ENCODE peak calls at places on chromosome 14, in four cellular contexts. D is naive thymus-derived CD8-positive, alpha-beta T cell; R is activated naive CD4-positive, alpha-beta T cell treated with anti-CD3 and anti-CD28 coated beads for 36 hours; X is memory B cell. T is an unnamed sample.

GRCh38 chr14:78178971-78179370 is 8.8 kb downstream of the NRXN3 start:
- DNase-seq in D (no peak), R (no peak), X (no peak), T (no peak)

GRCh38 chr14:76769636-76770292 is 8.5 kb downstream of the VASH1 start:
- DNase-seq in X (peak; percentile 8), D (no peak), R (no peak), T (no peak)

GRCh38 chr14:103854017-103854808 is 6.8 kb upstream of the PPP1R13B start:
- DNase-seq in D (no peak), R (no peak), X (no peak), T (no peak)

GRCh38 chr14:83529531-83529930 is 1995.9 kb upstream of the SEL1L start:
- DNase-seq in X (no peak), D (no peak), R (no peak), T (no peak)

GRCh38 chr14:71856199-71856919 is 75.9 kb upstream of the RGS6 start:
- DNase-seq in X (peak; percentile 22), D (no peak), R (peak; percentile 27), T (no peak)

GRCh38 chr14:63982156-63982555 is 129.4 kb downstream of the SYNE2 start:
- DNase-seq in X (no peak), R (no peak), D (no peak), T (no peak)

GRCh38 chr14:37709419-37710195 is 114.2 kb downstream of the TTC6 start:
- DNase-seq in X (no peak), R (no peak), D (no peak), T (no peak)

GRCh38 chr14:100893228-100893601 is 10.3 kb downstream of the RTL1 start:
- DNase-seq in R (no peak), D (no peak), X (no peak), T (no peak)

GRCh38 chr14:104135121-104135903 is 3.1 kb upstream of the KIF26A start:
- DNase-seq in D (no peak), R (no peak), X (no peak), T (no peak)

GRCh38 chr14:98665019-98665418 is 607.0 kb downstream of the BCL11B start:
- DNase-seq in R (no peak), D (peak; percentile 37), X (no peak), T (no peak)

GRCh38 chr14:81344461-81345160 is 55.5 kb downstream of the STON2 start:
- DNase-seq in X (no peak), R (no peak), D (no peak), T (no peak)

GRCh38 chr14:84017533-84017932 is 1512.4 kb upstream of the FLRT2 start:
- DNase-seq in X (no peak), R (no peak), D (no peak), T (no peak)

GRCh38 chr14:30291216-30291615 is 267.7 kb upstream of the G2E3 start:
- DNase-seq in D (no peak), X (no peak), R (no peak), T (no peak)

GRCh38 chr14:98056946-98057345 is 1215.1 kb downstream of the BCL11B start:
- DNase-seq in R (no peak), X (no peak), D (no peak), T (no peak)